ENCODE peak calls at places on chromosome 21, in five cellular contexts. R is HEK293T, J is NCI-H1417, G is psoas muscle, T is activated T-cell treated with anti-CD3 and anti-CD28 coated beads for 24 hours. K is an unnamed sample.
A peak's percentile ranks its signal among the peaks of the same experiment; 100 is the strongest.

GRCh38 chr21:41364308-41364707 is 2.5 kb downstream of the MX2 start:
- DNase-seq in R (no peak), G (no peak), J (no peak), T (no peak), K (no peak)

GRCh38 chr21:17858764-17859163 is 39.6 kb upstream of the C21orf91 start:
- DNase-seq in R (no peak), G (no peak), T (no peak), J (no peak), K (no peak)

GRCh38 chr21:42219606-42220137 is 732 bp downstream of the ABCG1 start:
- DNase-seq in J (peak; percentile 81), G (peak; percentile 66), R (peak; percentile 52), T (no peak), K (no peak)

GRCh38 chr21:33109574-33110339 is 39.8 kb downstream of the OLIG1 start:
- DNase-seq in R (peak; percentile 65), T (no peak), G (no peak), J (peak; percentile 41), K (peak; percentile 22)

GRCh38 chr21:42313501-42313969 is 1.7 kb downstream of the TFF3 start:
- DNase-seq in G (no peak), J (peak; percentile 81), T (no peak), R (no peak), K (no peak)

GRCh38 chr21:38467911-38468310 is 30.4 kb downstream of the ERG start:
- DNase-seq in J (no peak), R (no peak), T (no peak), G (no peak), K (no peak)

GRCh38 chr21:42711667-42712066 is 58.2 kb downstream of the PDE9A start:
- DNase-seq in G (no peak), R (no peak), J (no peak), T (no peak), K (no peak)

GRCh38 chr21:44724926-44725325 is 13.6 kb upstream of the TSPEAR start:
- DNase-seq in G (no peak), R (no peak), T (no peak), J (no peak), K (no peak)

GRCh38 chr21:36145259-36145658 is 10.4 kb downstream of the CBR3 start:
- DNase-seq in R (no peak), T (no peak), J (no peak), G (no peak), K (no peak)

GRCh38 chr21:43290529-43291346 is 121.9 kb downstream of the CRYAA start:
- DNase-seq in R (no peak), T (no peak), J (no peak), G (peak; percentile 53), K (no peak)

GRCh38 chr21:38937286-38937790 is 131.6 kb downstream of the ETS2 start:
- DNase-seq in G (no peak), J (no peak), R (no peak), T (no peak), K (no peak)

GRCh38 chr21:15894596-15894995 is 164.8 kb downstream of the USP25 start:
- DNase-seq in J (no peak), G (no peak), T (no peak), R (no peak), K (no peak)

GRCh38 chr21:29431680-29432079 is 133.0 kb downstream of the BACH1 start:
- DNase-seq in G (no peak), J (no peak), T (no peak), R (no peak), K (no peak)

GRCh38 chr21:42654179-42654912 is 925 bp downstream of the PDE9A start:
- DNase-seq in G (peak; percentile 24), J (peak; percentile 81), R (peak; percentile 50), T (no peak), K (no peak)

GRCh38 chr21:19810779-19811178 is 1187.4 kb upstream of the NCAM2 start:
- DNase-seq in J (no peak), T (no peak), G (no peak), R (no peak), K (no peak)

GRCh38 chr21:41250519-41250918 is 66.1 kb upstream of the FAM3B start:
- DNase-seq in G (no peak), T (no peak), J (no peak), R (no peak), K (no peak)

GRCh38 chr21:29376556-29376955 is 77.8 kb downstream of the BACH1 start:
- DNase-seq in G (peak; percentile 68), R (peak; percentile 57), J (no peak), T (peak; percentile 35), K (peak; percentile 77)

GRCh38 chr21:24824209-24824608 is 783.1 kb downstream of the MRPL39 start:
- DNase-seq in R (no peak), J (peak; percentile 10), T (no peak), G (no peak), K (no peak)

GRCh38 chr21:32624726-32625125 is 12.5 kb upstream of the CFAP298 start:
- DNase-seq in J (no peak), G (no peak), R (no peak), T (no peak), K (no peak)